ENCODE peak calls at places on chromosome 11, in four cellular contexts. G is mucosa of gallbladder; Z is stimulated activated CD8-positive, alpha-beta memory T cell treated with anti-CD3 and anti-CD28 coated beads, Interleukin-15, amount 100 ng/mL, for 48 hours; T is NCI-H460. H is an unnamed sample.

GRCh38 chr11:72985645-72986044 is 156.5 kb downstream of the FCHSD2 start:
- DNase-seq in G (no peak), Z (no peak), T (no peak), H (no peak)

GRCh38 chr11:48006301-48006992 is 26.1 kb downstream of the PTPRJ start:
- DNase-seq in T (no peak), Z (no peak), G (no peak), H (peak)

GRCh38 chr11:64263021-64263946 is 12.0 kb downstream of the PLCB3 start:
- DNase-seq in T (no peak), G (no peak), Z (no peak), H (no peak)

GRCh38 chr11:128473631-128474030 is 113.7 kb downstream of the ETS1 start:
- DNase-seq in T (no peak), G (no peak), Z (no peak), H (no peak)

GRCh38 chr11:46239801-46240061 is 37.7 kb upstream of the CREB3L1 start:
- DNase-seq in G (no peak), Z (no peak), T (no peak), H (peak)

GRCh38 chr11:3123761-3124733 is 41.1 kb downstream of the OSBPL5 start:
- DNase-seq in Z (no peak), T (peak), G (peak), H (peak)

GRCh38 chr11:74085542-74085892 is 76.6 kb upstream of the UCP3 start:
- DNase-seq in T (no peak), Z (no peak), G (no peak), H (no peak)

GRCh38 chr11:132471491-132471890 is 1060.8 kb downstream of the OPCML start:
- DNase-seq in Z (no peak), T (no peak), G (no peak), H (no peak)

GRCh38 chr11:8041576-8041975 is 39.4 kb upstream of the TUB start:
- DNase-seq in T (no peak), Z (no peak), G (no peak), H (no peak)

GRCh38 chr11:94117871-94118270 is 10.8 kb upstream of the PANX1 start:
- DNase-seq in Z (no peak), T (no peak), G (no peak), H (no peak)